ENCODE peak calls at places on chromosomes 12 and 14, in eight cellular contexts. B is EL; X is left colon; R is stimulated activated CD4-positive, alpha-beta T cell treated with anti-CD3 and anti-CD28 coated beads, Interleukin-1b, Interleukin-23, amount 100 ng/mL, for 4 hours; Q is AG10803; D is naive thymus-derived CD8-positive, alpha-beta T cell; S is iPS-NIHi11; V is anterior cingulate cortex. E is an unnamed sample.

GRCh38 chr14:24171422-24172260 is at the start of gene REC8:
- DNase-seq in X (peak), B (no peak), V (peak), Q (no peak), R (no peak), D (peak), S (peak), E (no peak)

GRCh38 chr12:54725233-54725843 is 77.2 kb upstream of the DCD start:
- DNase-seq in S (peak), Q (peak), D (peak), R (no peak), V (no peak), X (no peak), B (peak), E (no peak)

GRCh38 chr12:91913651-91914050 is 232.0 kb downstream of the BTG1 start:
- DNase-seq in X (no peak), Q (no peak), B (peak), D (no peak), R (no peak), V (no peak), S (no peak), E (no peak)

GRCh38 chr12:45213107-45213506 is 2.8 kb upstream of the ANO6 start:
- DNase-seq in V (no peak), R (no peak), B (no peak), Q (no peak), X (no peak), S (no peak), D (no peak), E (no peak)

GRCh38 chr14:65042731-65043372 is 56.2 kb downstream of the FNTB start:
- DNase-seq in R (no peak), B (no peak), Q (no peak), D (no peak), S (no peak), V (no peak), X (no peak), E (no peak)

GRCh38 chr14:74207943-74208342 is 31.3 kb upstream of the VSX2 start:
- DNase-seq in B (peak), S (peak), V (no peak), X (no peak), R (no peak), Q (no peak), D (no peak), E (no peak)

GRCh38 chr14:37642125-37642524 is 46.7 kb downstream of the TTC6 start:
- DNase-seq in Q (no peak), D (no peak), X (no peak), R (no peak), B (no peak), V (no peak), S (no peak), E (no peak)

GRCh38 chr12:75526655-75527511 is 15.5 kb upstream of the KRR1 start:
- DNase-seq in D (peak), S (peak), B (peak), Q (peak), R (no peak), V (no peak), X (no peak), E (peak)

GRCh38 chr12:67426067-67426466 is 156.9 kb downstream of the CAND1 start:
- DNase-seq in Q (peak), D (no peak), V (no peak), R (no peak), X (peak), B (peak), S (peak), E (peak)

GRCh38 chr12:2944401-2945047 is 14.7 kb upstream of the TEAD4 start:
- DNase-seq in S (peak), Q (no peak), V (peak), D (peak), X (peak), B (peak), R (peak), E (peak)

GRCh38 chr12:89051065-89051677 is 301.1 kb downstream of the DUSP6 start:
- DNase-seq in V (no peak), B (peak), X (no peak), R (peak), D (peak), S (peak), Q (peak), E (peak)

GRCh38 chr14:41505491-41505890 is 101.2 kb upstream of the LRFN5 start:
- DNase-seq in D (no peak), S (peak), R (no peak), X (no peak), V (no peak), Q (no peak), B (no peak), E (no peak)

GRCh38 chr12:62600038-62600437 is 133.4 kb downstream of the MON2 start:
- DNase-seq in S (no peak), R (no peak), X (no peak), V (no peak), D (no peak), Q (no peak), B (no peak), E (no peak)

GRCh38 chr14:59274991-59275391 is 86.5 kb downstream of the DAAM1 start:
- DNase-seq in Q (no peak), D (no peak), S (peak), X (peak), B (peak), R (no peak), V (peak), E (no peak)

GRCh38 chr12:6603095-6603567 is 4.0 kb downstream of the CHD4 start:
- DNase-seq in Q (no peak), D (peak), X (no peak), V (no peak), B (peak), S (peak), R (no peak), E (peak)

GRCh38 chr14:46136456-46136855 is 515.1 kb downstream of the RPL10L start:
- DNase-seq in V (no peak), B (no peak), R (no peak), X (no peak), Q (no peak), D (no peak), S (no peak), E (no peak)

GRCh38 chr12:56041579-56042429 is at the start of gene RPS26:
- DNase-seq in D (peak), Q (peak), X (peak), S (peak), B (peak), V (peak), R (peak), E (peak)

GRCh38 chr14:78486621-78487020 is 316.4 kb downstream of the NRXN3 start:
- DNase-seq in B (no peak), D (no peak), V (no peak), R (no peak), S (no peak), X (no peak), Q (no peak), E (no peak)

GRCh38 chr14:48274826-48275225 is 599.4 kb upstream of the MDGA2 start:
- DNase-seq in S (no peak), Q (no peak), R (no peak), B (no peak), X (no peak), V (no peak), D (no peak), E (no peak)

GRCh38 chr14:67908061-67908767 is 88.6 kb downstream of the RAD51B start:
- DNase-seq in D (no peak), B (no peak), Q (peak), S (no peak), R (no peak), V (no peak), X (no peak), E (peak)

GRCh38 chr12:52253391-52254179 is 20.5 kb downstream of the KRT7 start:
- DNase-seq in X (no peak), R (no peak), D (no peak), B (no peak), S (no peak), V (no peak), Q (no peak), E (no peak)

GRCh38 chr12:108572166-108572790 is 9.9 kb downstream of the ISCU start:
- DNase-seq in R (no peak), Q (no peak), D (no peak), S (no peak), V (no peak), X (no peak), B (no peak), E (no peak)

GRCh38 chr12:128381537-128381936 is 114.6 kb downstream of the TMEM132C start:
- DNase-seq in B (no peak), X (no peak), V (peak), S (no peak), D (no peak), Q (no peak), R (no peak), E (no peak)

GRCh38 chr14:104314251-104314941 is 176.0 kb downstream of the KIF26A start:
- DNase-seq in B (no peak), D (no peak), Q (no peak), R (no peak), X (peak), V (no peak), S (no peak), E (no peak)

GRCh38 chr12:12138203-12139154 is 67.7 kb downstream of the BCL2L14 start:
- DNase-seq in D (no peak), V (no peak), B (no peak), S (no peak), X (no peak), Q (no peak), R (no peak), E (no peak)

GRCh38 chr12:52006726-52007157 is at the start of gene TAMALIN:
- DNase-seq in D (peak), R (peak), Q (peak), S (peak), B (peak), X (peak), V (peak), E (peak)

GRCh38 chr12:104686196-104686595 is 229.4 kb downstream of the CHST11 start:
- DNase-seq in Q (no peak), B (peak), R (no peak), D (no peak), V (no peak), S (no peak), X (no peak), E (peak)

GRCh38 chr14:95033851-95034622 is 123.3 kb downstream of the DICER1 start:
- DNase-seq in R (no peak), S (no peak), B (no peak), D (no peak), Q (no peak), V (no peak), X (no peak), E (no peak)

GRCh38 chr12:48686037-48686595 is 4.1 kb upstream of the KANSL2 start:
- DNase-seq in X (no peak), R (no peak), Q (no peak), B (no peak), S (no peak), V (no peak), D (no peak), E (no peak)

GRCh38 chr12:106299193-106299794 is 3.2 kb upstream of the TCP11L2 start:
- DNase-seq in S (no peak), R (no peak), D (no peak), X (peak), B (no peak), V (no peak), Q (peak), E (peak)

GRCh38 chr14:28765907-28766504 is 581 bp upstream of the FOXG1 start:
- DNase-seq in V (no peak), B (no peak), R (no peak), S (no peak), D (no peak), X (no peak), Q (no peak), E (no peak)

GRCh38 chr14:87899228-87899627 is 93.8 kb downstream of the GALC start:
- DNase-seq in B (no peak), S (no peak), Q (no peak), V (no peak), R (no peak), D (no peak), X (no peak), E (no peak)